ENCODE peak calls at places on chromosomes 11 and 22, in five cellular contexts. One of them, this sample, is unnamed.

GRCh38 chr11:93783767-93784151 is 323 bp upstream of the MED17 start:
- DNase-seq in fibroblast of pulmonary artery: no peak
- DNase-seq in ovary: no peak
- DNase-seq in HCT116: no peak
- DNase-seq in neural progenitor cell: no peak
- DNase-seq in this sample: no peak

GRCh38 chr11:73818838-73819237 is 31.2 kb downstream of the MRPL48 start:
- DNase-seq in HCT116: no peak
- DNase-seq in fibroblast of pulmonary artery: peak
- DNase-seq in ovary: no peak
- DNase-seq in neural progenitor cell: peak
- DNase-seq in this sample: no peak

GRCh38 chr22:38031491-38031890 is 25.7 kb upstream of the PICK1 start:
- DNase-seq in fibroblast of pulmonary artery: no peak
- DNase-seq in neural progenitor cell: no peak
- DNase-seq in ovary: no peak
- DNase-seq in HCT116: no peak
- DNase-seq in this sample: no peak

GRCh38 chr11:19742595-19743292 is 30.1 kb downstream of the NAV2 start:
- DNase-seq in ovary: peak
- DNase-seq in HCT116: peak
- DNase-seq in fibroblast of pulmonary artery: peak
- DNase-seq in neural progenitor cell: peak
- DNase-seq in this sample: peak

GRCh38 chr11:33899383-33900037 is 7.6 kb upstream of the LMO2 start:
- DNase-seq in fibroblast of pulmonary artery: peak
- DNase-seq in neural progenitor cell: peak
- DNase-seq in HCT116: peak
- DNase-seq in ovary: peak
- DNase-seq in this sample: no peak

GRCh38 chr11:73521621-73522020 is 76.3 kb downstream of the FAM168A start:
- DNase-seq in ovary: no peak
- DNase-seq in neural progenitor cell: no peak
- DNase-seq in HCT116: peak
- DNase-seq in fibroblast of pulmonary artery: peak
- DNase-seq in this sample: no peak

GRCh38 chr11:116857936-116858335 is 20.5 kb upstream of the APOA1 start:
- DNase-seq in neural progenitor cell: no peak
- DNase-seq in fibroblast of pulmonary artery: peak
- DNase-seq in ovary: no peak
- DNase-seq in HCT116: no peak
- DNase-seq in this sample: no peak

GRCh38 chr11:9969068-9969467 is 305.2 kb downstream of the SWAP70 start:
- DNase-seq in ovary: no peak
- DNase-seq in neural progenitor cell: no peak
- DNase-seq in HCT116: no peak
- DNase-seq in fibroblast of pulmonary artery: no peak
- DNase-seq in this sample: no peak

GRCh38 chr11:95461858-95462257 is 230.9 kb upstream of the SESN3 start:
- DNase-seq in HCT116: no peak
- DNase-seq in neural progenitor cell: no peak
- DNase-seq in ovary: no peak
- DNase-seq in fibroblast of pulmonary artery: no peak
- DNase-seq in this sample: no peak

GRCh38 chr11:83448686-83449085 is 162.5 kb upstream of the CCDC90B start:
- DNase-seq in HCT116: no peak
- DNase-seq in neural progenitor cell: no peak
- DNase-seq in ovary: no peak
- DNase-seq in fibroblast of pulmonary artery: no peak
- DNase-seq in this sample: no peak

GRCh38 chr22:29328566-29329500 is 13.3 kb upstream of the RASL10A start:
- DNase-seq in fibroblast of pulmonary artery: no peak
- DNase-seq in HCT116: no peak
- DNase-seq in neural progenitor cell: no peak
- DNase-seq in ovary: no peak
- DNase-seq in this sample: no peak

GRCh38 chr11:45264839-45265515 is 21.2 kb downstream of the SYT13 start:
- DNase-seq in ovary: no peak
- DNase-seq in fibroblast of pulmonary artery: peak
- DNase-seq in neural progenitor cell: no peak
- DNase-seq in HCT116: no peak
- DNase-seq in this sample: no peak

GRCh38 chr11:46391578-46392420 is at the start of gene CHRM4:
- DNase-seq in HCT116: no peak
- DNase-seq in ovary: no peak
- DNase-seq in neural progenitor cell: peak
- DNase-seq in fibroblast of pulmonary artery: peak
- DNase-seq in this sample: no peak

GRCh38 chr11:101401245-101401644 is 182.6 kb downstream of the TRPC6 start:
- DNase-seq in HCT116: no peak
- DNase-seq in ovary: no peak
- DNase-seq in fibroblast of pulmonary artery: peak
- DNase-seq in neural progenitor cell: no peak
- DNase-seq in this sample: no peak

GRCh38 chr11:64864473-64865285 is 13.7 kb downstream of the EHD1 start:
- DNase-seq in HCT116: no peak
- DNase-seq in ovary: peak
- DNase-seq in neural progenitor cell: peak
- DNase-seq in fibroblast of pulmonary artery: peak
- DNase-seq in this sample: no peak

GRCh38 chr11:66126064-66126463 is 56.0 kb downstream of the PACS1 start:
- DNase-seq in fibroblast of pulmonary artery: no peak
- DNase-seq in neural progenitor cell: no peak
- DNase-seq in ovary: no peak
- DNase-seq in HCT116: no peak
- DNase-seq in this sample: no peak

GRCh38 chr22:23837496-23837859 is 1.3 kb downstream of the DERL3 start:
- DNase-seq in ovary: no peak
- DNase-seq in neural progenitor cell: no peak
- DNase-seq in fibroblast of pulmonary artery: no peak
- DNase-seq in HCT116: no peak
- DNase-seq in this sample: no peak

GRCh38 chr11:80779907-80780615 is 1339.2 kb upstream of the TENM4 start:
- DNase-seq in ovary: no peak
- DNase-seq in HCT116: no peak
- DNase-seq in fibroblast of pulmonary artery: no peak
- DNase-seq in neural progenitor cell: no peak
- DNase-seq in this sample: no peak

GRCh38 chr11:104164028-104164520 is at the start of gene PDGFD:
- DNase-seq in fibroblast of pulmonary artery: peak
- DNase-seq in HCT116: no peak
- DNase-seq in ovary: peak
- DNase-seq in neural progenitor cell: peak
- DNase-seq in this sample: peak

GRCh38 chr11:2205214-2205770 is 33.7 kb upstream of the TH start:
- DNase-seq in ovary: no peak
- DNase-seq in neural progenitor cell: no peak
- DNase-seq in fibroblast of pulmonary artery: no peak
- DNase-seq in HCT116: no peak
- DNase-seq in this sample: peak

GRCh38 chr11:69921429-69922014 is 102.3 kb upstream of the FGF3 start:
- DNase-seq in ovary: no peak
- DNase-seq in HCT116: no peak
- DNase-seq in neural progenitor cell: no peak
- DNase-seq in fibroblast of pulmonary artery: no peak
- DNase-seq in this sample: no peak

GRCh38 chr11:1576825-1577224 is 4.8 kb upstream of the DUSP8 start:
- DNase-seq in HCT116: no peak
- DNase-seq in neural progenitor cell: no peak
- DNase-seq in fibroblast of pulmonary artery: no peak
- DNase-seq in ovary: no peak
- DNase-seq in this sample: no peak

GRCh38 chr22:45757068-45757467 is 85.4 kb downstream of the ATXN10 start:
- DNase-seq in neural progenitor cell: peak
- DNase-seq in fibroblast of pulmonary artery: peak
- DNase-seq in HCT116: no peak
- DNase-seq in ovary: peak
- DNase-seq in this sample: no peak

GRCh38 chr11:69928124-69928523 is 108.9 kb upstream of the FGF3 start:
- DNase-seq in HCT116: no peak
- DNase-seq in neural progenitor cell: no peak
- DNase-seq in fibroblast of pulmonary artery: no peak
- DNase-seq in ovary: no peak
- DNase-seq in this sample: no peak

GRCh38 chr11:84212467-84213390 is 926.6 kb upstream of the CCDC90B start:
- DNase-seq in fibroblast of pulmonary artery: no peak
- DNase-seq in neural progenitor cell: no peak
- DNase-seq in HCT116: no peak
- DNase-seq in ovary: no peak
- DNase-seq in this sample: no peak

GRCh38 chr11:7892751-7893356 is 38.2 kb downstream of the OR10A6 start:
- DNase-seq in HCT116: peak
- DNase-seq in neural progenitor cell: peak
- DNase-seq in ovary: no peak
- DNase-seq in fibroblast of pulmonary artery: peak
- DNase-seq in this sample: no peak

GRCh38 chr11:66275396-66275795 is 2.6 kb upstream of the CNIH2 start:
- DNase-seq in ovary: no peak
- DNase-seq in HCT116: no peak
- DNase-seq in fibroblast of pulmonary artery: no peak
- DNase-seq in neural progenitor cell: no peak
- DNase-seq in this sample: no peak

GRCh38 chr11:103491777-103492176 is 382.6 kb downstream of the DYNC2H1 start:
- DNase-seq in HCT116: no peak
- DNase-seq in fibroblast of pulmonary artery: no peak
- DNase-seq in ovary: no peak
- DNase-seq in neural progenitor cell: peak
- DNase-seq in this sample: no peak

DNA sequence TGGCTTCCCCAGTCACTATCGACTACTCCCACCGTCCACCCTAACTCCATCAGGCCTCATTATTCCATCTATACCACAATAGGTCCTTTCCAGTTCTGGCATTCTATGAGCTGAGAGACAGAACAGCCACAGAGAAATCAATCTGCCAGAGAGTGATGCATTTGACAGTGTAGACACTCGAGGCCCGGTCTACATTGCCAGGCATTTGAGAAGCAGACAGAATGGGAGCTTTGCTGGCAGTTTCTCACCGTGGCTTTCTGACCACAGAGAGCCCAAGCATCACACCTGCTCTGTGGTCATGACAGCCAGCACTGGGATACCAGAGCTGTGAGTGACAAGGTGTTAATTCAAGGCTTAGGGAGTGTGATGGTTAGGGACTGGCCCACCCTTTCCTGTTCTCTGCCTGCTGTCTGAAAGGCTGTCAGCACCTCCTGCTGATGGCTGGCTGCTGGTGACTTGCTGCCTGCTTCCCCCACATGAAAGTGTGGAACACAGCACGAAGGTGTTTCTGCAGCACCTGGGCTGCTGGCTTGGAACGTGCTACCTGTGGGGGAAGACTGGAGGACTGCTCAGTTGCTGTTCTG is 137.8 kb downstream of the KIRREL3 start:
- DNase-seq in ovary: no peak
- DNase-seq in fibroblast of pulmonary artery: no peak
- DNase-seq in neural progenitor cell: peak
- DNase-seq in HCT116: no peak
- DNase-seq in this sample: no peak
- TF ChIP-seq CTCF in ovary: no peak
- TF ChIP-seq CTCF in fibroblast of pulmonary artery: no peak
- TF ChIP-seq CTCF in neural progenitor cell: peak
- TF ChIP-seq CTCF in HCT116: no peak
- TF ChIP-seq CTCF in this sample: no peak

GRCh38 chr11:121334973-121335711 is 42.6 kb downstream of the SC5D start:
- DNase-seq in ovary: peak
- DNase-seq in neural progenitor cell: no peak
- DNase-seq in fibroblast of pulmonary artery: peak
- DNase-seq in HCT116: no peak
- DNase-seq in this sample: no peak
- TF ChIP-seq CTCF in ovary: peak
- TF ChIP-seq CTCF in neural progenitor cell: no peak
- TF ChIP-seq CTCF in fibroblast of pulmonary artery: peak
- TF ChIP-seq CTCF in HCT116: peak
- TF ChIP-seq CTCF in this sample: no peak

GRCh38 chr11:109347304-109347703 is 74.7 kb upstream of the C11orf87 start:
- DNase-seq in neural progenitor cell: no peak
- DNase-seq in fibroblast of pulmonary artery: no peak
- DNase-seq in ovary: no peak
- DNase-seq in HCT116: no peak
- DNase-seq in this sample: no peak

DNA sequence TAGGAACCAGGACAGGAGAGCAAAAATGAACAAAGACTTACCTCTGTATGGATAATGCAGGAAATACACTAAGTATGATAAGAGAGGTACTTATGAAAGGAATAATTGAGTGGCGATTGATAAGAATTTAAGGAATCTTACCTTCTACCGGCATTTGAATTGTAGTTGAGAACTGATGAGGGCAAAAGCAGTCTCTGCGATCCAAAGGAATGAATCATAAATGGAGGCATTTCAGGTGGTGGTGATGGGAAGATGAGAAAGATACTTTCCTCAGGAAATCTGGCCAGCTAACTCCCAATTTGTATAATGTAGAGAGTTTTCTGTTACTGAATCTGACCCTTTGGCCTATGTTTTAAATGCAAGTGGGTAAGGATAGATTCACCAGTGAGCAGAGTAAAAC is 71.9 kb upstream of the C11orf87 start:
- DNase-seq in fibroblast of pulmonary artery: no peak
- DNase-seq in neural progenitor cell: no peak
- DNase-seq in ovary: no peak
- DNase-seq in HCT116: no peak
- DNase-seq in this sample: no peak
- TF ChIP-seq CTCF in fibroblast of pulmonary artery: no peak
- TF ChIP-seq CTCF in neural progenitor cell: no peak
- TF ChIP-seq CTCF in ovary: no peak
- TF ChIP-seq CTCF in HCT116: no peak
- TF ChIP-seq CTCF in this sample: no peak

GRCh38 chr22:17874231-17874630 is 100.0 kb upstream of the BID start:
- DNase-seq in fibroblast of pulmonary artery: no peak
- DNase-seq in HCT116: no peak
- DNase-seq in neural progenitor cell: no peak
- DNase-seq in ovary: no peak
- DNase-seq in this sample: no peak

GRCh38 chr22:17875631-17876030 is 101.4 kb upstream of the BID start:
- DNase-seq in ovary: no peak
- DNase-seq in fibroblast of pulmonary artery: no peak
- DNase-seq in HCT116: no peak
- DNase-seq in neural progenitor cell: no peak
- DNase-seq in this sample: no peak

GRCh38 chr22:17873116-17873515 is 98.8 kb upstream of the BID start:
- DNase-seq in neural progenitor cell: no peak
- DNase-seq in fibroblast of pulmonary artery: no peak
- DNase-seq in HCT116: no peak
- DNase-seq in ovary: no peak
- DNase-seq in this sample: no peak

GRCh38 chr22:17873804-17874203 is 99.5 kb upstream of the BID start:
- DNase-seq in neural progenitor cell: no peak
- DNase-seq in HCT116: no peak
- DNase-seq in fibroblast of pulmonary artery: no peak
- DNase-seq in ovary: no peak
- DNase-seq in this sample: no peak

DNA sequence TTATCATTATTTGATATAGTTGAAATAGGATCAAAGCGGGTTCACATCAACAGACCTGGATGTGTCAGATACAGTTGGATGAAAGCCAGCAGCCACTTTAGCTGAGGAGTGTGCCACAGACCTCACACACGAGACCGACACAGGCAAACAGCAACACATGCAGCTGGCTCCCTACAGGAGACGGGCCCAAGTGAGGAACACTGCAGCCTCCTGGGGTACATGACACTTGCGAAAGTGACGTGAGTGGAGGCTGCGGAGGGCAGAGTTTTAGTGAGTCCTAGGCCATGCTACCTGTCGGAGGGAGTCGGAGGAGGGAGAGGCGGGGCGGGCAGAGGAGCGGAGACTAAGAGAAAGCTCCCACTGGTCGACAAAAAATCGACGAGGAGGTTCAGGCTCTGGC is 100.9 kb upstream of the BID start:
- DNase-seq in ovary: no peak
- DNase-seq in fibroblast of pulmonary artery: no peak
- DNase-seq in neural progenitor cell: no peak
- DNase-seq in HCT116: no peak
- DNase-seq in this sample: no peak
- TF ChIP-seq CTCF in ovary: no peak
- TF ChIP-seq CTCF in fibroblast of pulmonary artery: no peak
- TF ChIP-seq CTCF in neural progenitor cell: no peak
- TF ChIP-seq CTCF in HCT116: no peak
- TF ChIP-seq CTCF in this sample: no peak